ENCODE peak calls at places on chromosomes 5 and 9, in five cellular contexts. One of them, this sample, is unnamed.

GRCh38 chr5:125587631-125588030 is 835.6 kb upstream of the GRAMD2B start:
- DNase-seq in endothelial cell: no peak
- DNase-seq in GM20000: no peak
- DNase-seq in prostate gland: no peak
- DNase-seq in brain microvascular endothelial cell: no peak
- DNase-seq in this sample: no peak

GRCh38 chr5:95761771-95762680 is 30.9 kb downstream of the RHOBTB3 start:
- DNase-seq in endothelial cell: no peak
- DNase-seq in GM20000: no peak
- DNase-seq in prostate gland: no peak
- DNase-seq in brain microvascular endothelial cell: peak
- DNase-seq in this sample: no peak

GRCh38 chr5:151029856-151030336 is 9.5 kb downstream of the GPX3 start:
- DNase-seq in endothelial cell: no peak
- DNase-seq in GM20000: no peak
- DNase-seq in prostate gland: no peak
- DNase-seq in brain microvascular endothelial cell: no peak
- DNase-seq in this sample: no peak

GRCh38 chr5:58497956-58498942 is 7.0 kb downstream of the GAPT start:
- DNase-seq in endothelial cell: peak
- DNase-seq in GM20000: no peak
- DNase-seq in prostate gland: no peak
- DNase-seq in brain microvascular endothelial cell: peak
- DNase-seq in this sample: no peak

GRCh38 chr5:125301704-125302103 is 555.3 kb upstream of the ZNF608 start:
- DNase-seq in endothelial cell: no peak
- DNase-seq in GM20000: no peak
- DNase-seq in prostate gland: no peak
- DNase-seq in brain microvascular endothelial cell: no peak
- DNase-seq in this sample: no peak

GRCh38 chr9:125854553-125855275 is 107.5 kb downstream of the PBX3 start:
- DNase-seq in endothelial cell: no peak
- DNase-seq in GM20000: no peak
- DNase-seq in prostate gland: no peak
- DNase-seq in brain microvascular endothelial cell: peak
- DNase-seq in this sample: no peak

GRCh38 chr5:62115009-62115408 is 191.0 kb upstream of the KIF2A start:
- DNase-seq in endothelial cell: no peak
- DNase-seq in GM20000: no peak
- DNase-seq in prostate gland: no peak
- DNase-seq in brain microvascular endothelial cell: no peak
- DNase-seq in this sample: no peak

GRCh38 chr9:136744747-136745146 is 2.0 kb upstream of the LCN10 start:
- DNase-seq in endothelial cell: no peak
- DNase-seq in GM20000: no peak
- DNase-seq in prostate gland: no peak
- DNase-seq in brain microvascular endothelial cell: no peak
- DNase-seq in this sample: no peak

GRCh38 chr9:105054488-105054887 is 126.5 kb upstream of the ABCA1 start:
- DNase-seq in endothelial cell: no peak
- DNase-seq in GM20000: no peak
- DNase-seq in prostate gland: no peak
- DNase-seq in brain microvascular endothelial cell: peak
- DNase-seq in this sample: no peak

GRCh38 chr5:170139786-170140335 is 34.2 kb downstream of the FOXI1 start:
- DNase-seq in endothelial cell: no peak
- DNase-seq in GM20000: no peak
- DNase-seq in prostate gland: no peak
- DNase-seq in brain microvascular endothelial cell: no peak
- DNase-seq in this sample: no peak

GRCh38 chr9:111659706-111660105 is 1.7 kb upstream of the GNG10 start:
- DNase-seq in endothelial cell: no peak
- DNase-seq in GM20000: no peak
- DNase-seq in prostate gland: no peak
- DNase-seq in brain microvascular endothelial cell: no peak
- DNase-seq in this sample: no peak

GRCh38 chr5:54835642-54836041 is 149.8 kb downstream of the ESM1 start:
- DNase-seq in endothelial cell: no peak
- DNase-seq in GM20000: no peak
- DNase-seq in prostate gland: no peak
- DNase-seq in brain microvascular endothelial cell: peak
- DNase-seq in this sample: no peak

GRCh38 chr5:175321927-175322532 is 122.0 kb downstream of the DRD1 start:
- DNase-seq in endothelial cell: peak
- DNase-seq in GM20000: peak
- DNase-seq in prostate gland: peak
- DNase-seq in brain microvascular endothelial cell: peak
- DNase-seq in this sample: peak

GRCh38 chr5:142250119-142250518 is 74.7 kb downstream of the SPRY4 start:
- DNase-seq in endothelial cell: no peak
- DNase-seq in GM20000: no peak
- DNase-seq in prostate gland: no peak
- DNase-seq in brain microvascular endothelial cell: no peak
- DNase-seq in this sample: no peak

GRCh38 chr9:99085949-99086948 is 18.7 kb upstream of the TGFBR1 start:
- DNase-seq in endothelial cell: no peak
- DNase-seq in GM20000: no peak
- DNase-seq in prostate gland: no peak
- DNase-seq in brain microvascular endothelial cell: peak
- DNase-seq in this sample: no peak

GRCh38 chr5:157977957-157978505 is 119.1 kb upstream of the CLINT1 start:
- DNase-seq in endothelial cell: no peak
- DNase-seq in GM20000: no peak
- DNase-seq in prostate gland: no peak
- DNase-seq in brain microvascular endothelial cell: no peak
- DNase-seq in this sample: no peak

GRCh38 chr5:140349244-140349643 is 2.8 kb upstream of the HBEGF start:
- DNase-seq in endothelial cell: no peak
- DNase-seq in GM20000: no peak
- DNase-seq in prostate gland: no peak
- DNase-seq in brain microvascular endothelial cell: no peak
- DNase-seq in this sample: no peak

GRCh38 chr5:42798284-42799240 is 13.1 kb downstream of the SELENOP start:
- DNase-seq in endothelial cell: no peak
- DNase-seq in GM20000: no peak
- DNase-seq in prostate gland: no peak
- DNase-seq in brain microvascular endothelial cell: no peak
- DNase-seq in this sample: no peak

GRCh38 chr5:45038366-45038987 is 229.7 kb downstream of the MRPS30 start:
- DNase-seq in endothelial cell: peak
- DNase-seq in GM20000: peak
- DNase-seq in prostate gland: no peak
- DNase-seq in brain microvascular endothelial cell: peak
- DNase-seq in this sample: no peak

GRCh38 chr5:111252799-111253564 is 28.8 kb downstream of the CAMK4 start:
- DNase-seq in endothelial cell: no peak
- DNase-seq in GM20000: peak
- DNase-seq in prostate gland: no peak
- DNase-seq in brain microvascular endothelial cell: no peak
- DNase-seq in this sample: peak

GRCh38 chr9:37083654-37084053 is 36.7 kb upstream of the ZCCHC7 start:
- DNase-seq in endothelial cell: no peak
- DNase-seq in GM20000: no peak
- DNase-seq in prostate gland: no peak
- DNase-seq in brain microvascular endothelial cell: no peak
- DNase-seq in this sample: no peak

GRCh38 chr9:34375901-34376595 is 650 bp downstream of the MYORG start:
- DNase-seq in endothelial cell: peak
- DNase-seq in GM20000: peak
- DNase-seq in prostate gland: no peak
- DNase-seq in brain microvascular endothelial cell: no peak
- DNase-seq in this sample: peak
- TF ChIP-seq CTCF in endothelial cell: no peak
- TF ChIP-seq CTCF in GM20000: no peak
- TF ChIP-seq CTCF in prostate gland: peak
- TF ChIP-seq CTCF in brain microvascular endothelial cell: peak
- TF ChIP-seq CTCF in this sample: no peak

GRCh38 chr9:23153058-23153457 is 673.0 kb downstream of the ELAVL2 start:
- DNase-seq in endothelial cell: no peak
- DNase-seq in GM20000: no peak
- DNase-seq in prostate gland: no peak
- DNase-seq in brain microvascular endothelial cell: no peak
- DNase-seq in this sample: peak
- TF ChIP-seq CTCF in endothelial cell: no peak
- TF ChIP-seq CTCF in GM20000: no peak
- TF ChIP-seq CTCF in prostate gland: no peak
- TF ChIP-seq CTCF in brain microvascular endothelial cell: no peak
- TF ChIP-seq CTCF in this sample: no peak

GRCh38 chr5:6573651-6574101 is 59.2 kb downstream of the NSUN2 start:
- DNase-seq in endothelial cell: no peak
- DNase-seq in GM20000: no peak
- DNase-seq in prostate gland: peak
- DNase-seq in brain microvascular endothelial cell: no peak
- DNase-seq in this sample: no peak

GRCh38 chr5:6572825-6573380 is 59.9 kb downstream of the NSUN2 start:
- DNase-seq in endothelial cell: no peak
- DNase-seq in GM20000: no peak
- DNase-seq in prostate gland: no peak
- DNase-seq in brain microvascular endothelial cell: no peak
- DNase-seq in this sample: no peak

GRCh38 chr5:6574111-6574510 is 58.7 kb downstream of the NSUN2 start:
- DNase-seq in endothelial cell: no peak
- DNase-seq in GM20000: no peak
- DNase-seq in prostate gland: peak
- DNase-seq in brain microvascular endothelial cell: no peak
- DNase-seq in this sample: no peak

GRCh38 chr5:6572086-6572824 is 60.6 kb downstream of the NSUN2 start:
- DNase-seq in endothelial cell: no peak
- DNase-seq in GM20000: no peak
- DNase-seq in prostate gland: peak
- DNase-seq in brain microvascular endothelial cell: no peak
- DNase-seq in this sample: no peak

DNA sequence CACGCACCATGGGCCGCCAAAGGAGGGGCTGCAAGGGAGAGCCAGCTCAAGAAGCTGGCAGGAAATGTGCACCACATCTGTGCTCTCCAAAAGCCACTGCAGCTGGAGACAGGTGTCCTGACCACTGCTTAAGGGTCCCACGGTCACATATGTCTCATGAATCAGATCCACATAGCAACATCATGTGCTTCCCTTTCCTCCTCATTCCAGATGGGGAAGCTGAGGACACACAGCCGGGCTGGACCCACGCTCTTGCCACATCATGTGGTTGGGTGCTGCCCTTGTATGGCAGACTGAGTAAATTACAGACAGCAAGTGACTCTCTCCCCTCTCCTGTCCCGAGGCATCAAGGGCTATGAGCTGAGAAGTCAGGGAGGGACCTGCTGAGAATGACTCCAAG is 58.3 kb downstream of the NSUN2 start:
- DNase-seq in endothelial cell: no peak
- DNase-seq in GM20000: no peak
- DNase-seq in prostate gland: no peak
- DNase-seq in brain microvascular endothelial cell: no peak
- DNase-seq in this sample: no peak
- TF ChIP-seq CTCF in endothelial cell: no peak
- TF ChIP-seq CTCF in GM20000: no peak
- TF ChIP-seq CTCF in prostate gland: no peak
- TF ChIP-seq CTCF in brain microvascular endothelial cell: no peak
- TF ChIP-seq CTCF in this sample: no peak

GRCh38 chr5:38029431-38030065 is 189.7 kb upstream of the GDNF start:
- DNase-seq in endothelial cell: no peak
- DNase-seq in GM20000: no peak
- DNase-seq in prostate gland: no peak
- DNase-seq in brain microvascular endothelial cell: no peak
- DNase-seq in this sample: no peak

GRCh38 chr5:38022621-38023020 is 182.8 kb upstream of the GDNF start:
- DNase-seq in endothelial cell: no peak
- DNase-seq in GM20000: no peak
- DNase-seq in prostate gland: no peak
- DNase-seq in brain microvascular endothelial cell: no peak
- DNase-seq in this sample: no peak

GRCh38 chr5:38023353-38023752 is 183.5 kb upstream of the GDNF start:
- DNase-seq in endothelial cell: no peak
- DNase-seq in GM20000: no peak
- DNase-seq in prostate gland: no peak
- DNase-seq in brain microvascular endothelial cell: no peak
- DNase-seq in this sample: no peak

GRCh38 chr5:38018011-38018410 is 178.2 kb upstream of the GDNF start:
- DNase-seq in endothelial cell: no peak
- DNase-seq in GM20000: no peak
- DNase-seq in prostate gland: no peak
- DNase-seq in brain microvascular endothelial cell: no peak
- DNase-seq in this sample: no peak

DNA sequence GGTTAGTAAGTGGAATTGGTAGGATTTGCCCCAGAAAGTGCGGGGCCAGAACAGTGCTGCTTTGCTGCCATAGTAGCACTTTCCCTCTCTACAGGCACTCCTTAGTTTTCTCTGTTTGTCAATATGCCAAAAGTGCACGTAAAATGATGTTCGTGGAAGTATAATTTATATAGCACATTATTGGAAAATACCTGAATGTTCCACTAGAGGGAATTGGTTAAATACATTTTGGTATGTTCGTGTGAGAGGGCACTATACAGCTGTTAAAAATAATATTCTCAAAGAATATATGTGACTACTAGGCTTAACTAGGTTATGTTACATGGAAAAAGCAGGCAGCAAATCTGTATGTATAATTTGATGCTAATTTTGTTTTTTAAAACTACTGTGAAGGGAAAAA is 184.0 kb upstream of the GDNF start:
- DNase-seq in endothelial cell: no peak
- DNase-seq in GM20000: no peak
- DNase-seq in prostate gland: no peak
- DNase-seq in brain microvascular endothelial cell: no peak
- DNase-seq in this sample: no peak
- TF ChIP-seq CTCF in endothelial cell: peak
- TF ChIP-seq CTCF in GM20000: no peak
- TF ChIP-seq CTCF in prostate gland: no peak
- TF ChIP-seq CTCF in brain microvascular endothelial cell: peak
- TF ChIP-seq CTCF in this sample: no peak

GRCh38 chr9:3863114-3863528 is 337.3 kb upstream of the RFX3 start:
- DNase-seq in endothelial cell: no peak
- DNase-seq in GM20000: no peak
- DNase-seq in prostate gland: no peak
- DNase-seq in brain microvascular endothelial cell: peak
- DNase-seq in this sample: no peak
- TF ChIP-seq CTCF in endothelial cell: no peak
- TF ChIP-seq CTCF in GM20000: no peak
- TF ChIP-seq CTCF in prostate gland: no peak
- TF ChIP-seq CTCF in brain microvascular endothelial cell: peak
- TF ChIP-seq CTCF in this sample: no peak

GRCh38 chr9:23088932-23089364 is 642.3 kb downstream of the DMRTA1 start:
- DNase-seq in endothelial cell: peak
- DNase-seq in GM20000: no peak
- DNase-seq in prostate gland: peak
- DNase-seq in brain microvascular endothelial cell: no peak
- DNase-seq in this sample: no peak
- TF ChIP-seq CTCF in endothelial cell: no peak
- TF ChIP-seq CTCF in GM20000: no peak
- TF ChIP-seq CTCF in prostate gland: no peak
- TF ChIP-seq CTCF in brain microvascular endothelial cell: peak
- TF ChIP-seq CTCF in this sample: no peak

This sample was measured in activated CD8-positive, alpha-beta T cell treated with anti-CD3 and anti-CD28 coated beads for 36 hours.